ENCODE peak calls at places on chromosomes 1 and 21, in ten cellular contexts. D is B cell, Q is AG09319, X is osteocyte, N is Calu3, M is prostate gland, F is BE2C, H is PC-3, R is lower lobe of right lung, Y is endothelial cell. G is an unnamed sample.

GRCh38 chr1:21139601-21140000 is 37.1 kb downstream of the EIF4G3 start:
- DNase-seq in D (no peak), Q (no peak), X (no peak), N (no peak), M (no peak), F (peak), H (no peak), R (no peak), Y (no peak), G (no peak)

GRCh38 chr1:108893141-108893530 is 16.4 kb downstream of the GPSM2 start:
- DNase-seq in D (no peak), Q (no peak), X (no peak), N (no peak), M (no peak), F (no peak), H (peak), R (no peak), Y (no peak), G (no peak)

GRCh38 chr1:163178628-163179027 is 24.1 kb downstream of the RGS5 start:
- DNase-seq in D (no peak), Q (no peak), X (no peak), N (no peak), M (no peak), F (no peak), H (no peak), R (no peak), Y (no peak), G (no peak)

GRCh38 chr1:11534846-11535245 is 55.9 kb downstream of the DISP3 start:
- DNase-seq in D (no peak), Q (no peak), X (no peak), N (no peak), M (no peak), F (no peak), H (no peak), R (no peak), Y (no peak), G (no peak)

GRCh38 chr1:12204140-12204539 is 25.7 kb upstream of the VPS13D start:
- DNase-seq in D (no peak), Q (no peak), X (no peak), N (no peak), M (no peak), F (no peak), H (no peak), R (no peak), Y (no peak), G (peak)

GRCh38 chr1:206590025-206590834 is 22.0 kb downstream of the EIF2D start:
- DNase-seq in D (peak), Q (no peak), X (no peak), N (peak), M (no peak), F (no peak), H (peak), R (no peak), Y (no peak), G (peak)

GRCh38 chr21:33036430-33037162 is 10.9 kb downstream of the OLIG2 start:
- DNase-seq in D (no peak), Q (no peak), X (no peak), N (no peak), M (no peak), F (no peak), H (peak), R (peak), Y (no peak), G (no peak)

GRCh38 chr1:206472454-206472853 is 2.2 kb downstream of the IKBKE start:
- DNase-seq in D (no peak), Q (peak), X (no peak), N (peak), M (no peak), F (no peak), H (no peak), R (peak), Y (peak), G (no peak)

GRCh38 chr1:228367798-228368791 is 38.5 kb downstream of the TRIM11 start:
- DNase-seq in D (no peak), Q (no peak), X (no peak), N (peak), M (no peak), F (peak), H (peak), R (peak), Y (no peak), G (no peak)

GRCh38 chr21:35824136-35824535 is 236.2 kb downstream of the SETD4 start:
- DNase-seq in D (no peak), Q (no peak), X (no peak), N (no peak), M (no peak), F (no peak), H (no peak), R (no peak), Y (no peak), G (no peak)

GRCh38 chr1:248695451-248696132 is 7.0 kb downstream of the OR14I1 start:
- DNase-seq in D (no peak), Q (no peak), X (no peak), N (no peak), M (no peak), F (no peak), H (peak), R (no peak), Y (no peak), G (no peak)

GRCh38 chr1:74767490-74767889 is 34.5 kb downstream of the TYW3 start:
- DNase-seq in D (no peak), Q (no peak), X (no peak), N (peak), M (no peak), F (peak), H (peak), R (no peak), Y (peak), G (no peak)

GRCh38 chr1:164704954-164705353 is 146.0 kb downstream of the PBX1 start:
- DNase-seq in D (no peak), Q (no peak), X (no peak), N (no peak), M (no peak), F (peak), H (no peak), R (no peak), Y (peak), G (no peak)

GRCh38 chr1:235953801-235954200 is 87.1 kb upstream of the LYST start:
- DNase-seq in D (no peak), Q (no peak), X (no peak), N (no peak), M (no peak), F (no peak), H (peak), R (no peak), Y (no peak), G (no peak)

GRCh38 chr1:167553136-167554027 is at the start of gene CREG1:
- DNase-seq in D (peak), Q (peak), X (peak), N (peak), M (peak), F (peak), H (peak), R (peak), Y (peak), G (peak)
- TF ChIP-seq CTCF in D (no peak), Q (no peak), X (no peak), N (no peak), M (peak), F (no peak), H (no peak), R (no peak), Y (no peak), G (no peak)

GRCh38 chr1:117033149-117033548 is 27.0 kb upstream of the TTF2 start:
- DNase-seq in D (no peak), Q (no peak), X (no peak), N (no peak), M (no peak), F (no peak), H (no peak), R (no peak), Y (no peak), G (no peak)

GRCh38 chr1:117034791-117035290 is 25.3 kb upstream of the TTF2 start:
- DNase-seq in D (no peak), Q (no peak), X (no peak), N (no peak), M (no peak), F (no peak), H (no peak), R (no peak), Y (no peak), G (no peak)

GRCh38 chr1:117037802-117038201 is 22.3 kb upstream of the TTF2 start:
- DNase-seq in D (no peak), Q (no peak), X (no peak), N (no peak), M (no peak), F (no peak), H (no peak), R (no peak), Y (no peak), G (no peak)

GRCh38 chr1:117038236-117038635 is 21.9 kb upstream of the TTF2 start:
- DNase-seq in D (no peak), Q (no peak), X (no peak), N (no peak), M (no peak), F (no peak), H (no peak), R (no peak), Y (no peak), G (no peak)

DNA sequence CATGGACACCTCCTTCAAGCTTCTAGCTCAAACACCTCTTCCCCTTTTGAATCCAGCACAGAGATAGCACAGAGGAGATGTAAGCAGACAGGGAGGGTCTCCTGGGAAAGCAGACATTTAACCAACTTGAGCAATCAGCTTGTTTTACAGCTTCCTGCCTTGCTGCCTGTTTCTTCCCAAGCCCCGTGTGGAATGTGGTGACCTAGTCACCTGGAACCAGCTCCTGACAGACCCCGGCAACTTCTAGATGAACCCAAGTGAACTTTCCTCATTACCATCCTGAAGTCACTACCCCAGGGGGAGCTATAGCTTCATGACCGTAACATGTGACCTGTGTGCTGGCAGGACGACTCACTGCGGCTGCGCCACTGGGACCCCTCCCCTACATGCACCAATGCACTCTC is 24.1 kb upstream of the TTF2 start:
- DNase-seq in D (no peak), Q (no peak), X (no peak), N (no peak), M (no peak), F (no peak), H (no peak), R (no peak), Y (no peak), G (no peak)
- TF ChIP-seq CTCF in D (no peak), Q (no peak), X (no peak), N (no peak), M (no peak), F (no peak), H (no peak), R (no peak), Y (no peak), G (no peak)

GRCh38 chr1:156124557-156125483 is 10.3 kb downstream of the LMNA start:
- DNase-seq in D (no peak), Q (no peak), X (no peak), N (peak), M (peak), F (no peak), H (peak), R (peak), Y (no peak), G (no peak)

GRCh38 chr1:156128749-156129682 is 14.5 kb downstream of the LMNA start:
- DNase-seq in D (no peak), Q (no peak), X (no peak), N (no peak), M (no peak), F (no peak), H (peak), R (no peak), Y (no peak), G (no peak)

GRCh38 chr1:156123356-156124196 is 9.1 kb downstream of the LMNA start:
- DNase-seq in D (no peak), Q (peak), X (peak), N (peak), M (peak), F (peak), H (peak), R (peak), Y (peak), G (no peak)

GRCh38 chr1:156126701-156127534 is 12.4 kb downstream of the LMNA start:
- DNase-seq in D (peak), Q (no peak), X (no peak), N (peak), M (no peak), F (no peak), H (peak), R (peak), Y (no peak), G (no peak)

GRCh38 chr1:156126043-156126700 is 11.7 kb downstream of the LMNA start:
- DNase-seq in D (no peak), Q (peak), X (peak), N (peak), M (no peak), F (peak), H (peak), R (peak), Y (peak), G (no peak)
- TF ChIP-seq CTCF in D (peak), Q (peak), X (peak), N (peak), M (peak), F (peak), H (peak), R (peak), Y (peak), G (no peak)

DNA sequence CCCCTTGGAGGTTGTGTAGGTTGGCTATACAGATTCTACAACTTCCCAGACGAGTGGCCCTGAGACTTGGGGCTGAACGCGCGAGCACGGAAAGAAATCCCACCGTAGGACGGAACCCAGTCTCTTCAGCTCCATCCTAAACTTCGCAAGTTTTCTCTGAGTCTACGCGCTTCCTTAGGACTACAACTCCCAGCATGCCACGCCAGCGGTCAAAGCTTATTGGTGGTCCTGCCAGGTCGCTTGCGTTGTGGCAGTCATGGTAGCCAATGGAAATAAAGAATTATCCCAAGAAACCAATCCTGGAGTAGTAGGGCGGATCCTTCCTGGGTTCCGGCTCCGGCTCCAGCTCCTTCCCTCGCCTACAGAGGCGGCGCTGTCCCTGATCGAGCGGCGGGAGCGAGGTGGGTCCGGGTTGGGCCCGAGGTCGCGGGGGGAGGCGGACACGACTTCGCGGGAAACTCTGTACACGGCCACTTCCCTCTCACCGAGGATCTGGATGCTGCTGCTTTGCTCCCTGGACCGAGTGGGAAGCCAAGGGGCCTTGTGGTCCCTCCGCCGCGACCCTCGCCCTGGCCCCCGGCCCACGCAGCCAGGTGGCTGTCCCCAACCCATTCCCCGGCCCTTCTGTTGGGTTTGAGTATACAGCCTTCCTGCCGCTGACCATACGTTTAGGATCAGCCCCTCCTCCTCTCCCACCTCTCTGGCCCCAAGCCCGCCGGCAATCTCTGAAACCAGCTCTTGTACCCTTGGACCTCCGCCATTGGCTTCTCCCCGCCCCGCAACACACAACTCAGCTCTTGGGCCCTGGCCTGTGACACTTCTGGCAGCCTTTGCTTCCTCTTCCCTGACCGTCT is at the start of gene ZNF691:
- DNase-seq in D (peak), Q (peak), X (peak), N (peak), M (peak), F (peak), H (peak), R (peak), Y (peak), G (peak)
- TF ChIP-seq CTCF in D (peak), Q (peak), X (peak), N (no peak), M (peak), F (peak), H (peak), R (peak), Y (no peak), G (peak)

GRCh38 chr1:18373882-18374493 is 106.7 kb upstream of the KLHDC7A start:
- DNase-seq in D (no peak), Q (no peak), X (no peak), N (peak), M (no peak), F (peak), H (no peak), R (no peak), Y (peak), G (peak)
- TF ChIP-seq CTCF in D (no peak), Q (no peak), X (no peak), N (no peak), M (peak), F (peak), H (peak), R (peak), Y (peak), G (peak)

DNA sequence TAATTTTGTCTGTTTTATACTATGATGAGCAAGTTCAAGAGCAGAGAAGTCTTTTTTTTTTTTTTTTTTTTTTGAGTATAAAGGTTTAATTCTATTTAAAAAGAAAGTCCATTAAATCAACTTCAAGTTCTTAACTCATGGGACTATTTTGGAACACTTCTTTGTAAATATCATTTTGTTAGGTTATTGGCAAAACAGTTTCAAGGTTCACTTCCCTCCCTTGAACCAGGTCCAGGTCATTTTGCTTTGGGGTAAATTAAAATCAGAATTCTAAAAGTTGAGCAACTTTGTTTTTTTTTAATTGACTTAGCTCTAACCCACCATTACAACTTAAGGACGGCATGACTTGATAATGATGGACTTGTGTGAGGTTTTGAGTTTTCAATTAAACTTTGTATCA is 72.3 kb downstream of the WLS start:
- DNase-seq in D (no peak), Q (no peak), X (no peak), N (no peak), M (no peak), F (no peak), H (no peak), R (no peak), Y (no peak), G (no peak)
- TF ChIP-seq CTCF in D (no peak), Q (no peak), X (no peak), N (no peak), M (no peak), F (no peak), H (no peak), R (no peak), Y (no peak), G (no peak)

GRCh38 chr21:34661848-34662247 is 6.9 kb upstream of the CLIC6 start:
- DNase-seq in D (no peak), Q (no peak), X (no peak), N (no peak), M (no peak), F (no peak), H (no peak), R (no peak), Y (no peak), G (no peak)
- TF ChIP-seq CTCF in D (no peak), Q (no peak), X (no peak), N (no peak), M (no peak), F (no peak), H (no peak), R (no peak), Y (no peak), G (no peak)

GRCh38 chr1:156600733-156601121 is 552 bp downstream of the GPATCH4 start:
- DNase-seq in D (no peak), Q (no peak), X (no peak), N (no peak), M (no peak), F (no peak), H (no peak), R (no peak), Y (no peak), G (no peak)

GRCh38 chr1:156598125-156598524 is 3.2 kb downstream of the GPATCH4 start:
- DNase-seq in D (no peak), Q (no peak), X (no peak), N (no peak), M (no peak), F (no peak), H (no peak), R (no peak), Y (no peak), G (no peak)

GRCh38 chr1:156598731-156599432 is 2.4 kb downstream of the GPATCH4 start:
- DNase-seq in D (no peak), Q (no peak), X (no peak), N (no peak), M (no peak), F (no peak), H (no peak), R (no peak), Y (no peak), G (no peak)

GRCh38 chr1:156601122-156601830 is at the start of gene GPATCH4:
- DNase-seq in D (peak), Q (peak), X (peak), N (peak), M (peak), F (peak), H (peak), R (peak), Y (peak), G (peak)

GRCh38 chr1:156599811-156600210 is 1.5 kb downstream of the GPATCH4 start:
- DNase-seq in D (peak), Q (no peak), X (no peak), N (no peak), M (no peak), F (no peak), H (peak), R (no peak), Y (no peak), G (peak)
- TF ChIP-seq CTCF in D (peak), Q (no peak), X (no peak), N (no peak), M (no peak), F (peak), H (no peak), R (no peak), Y (peak), G (peak)

DNA sequence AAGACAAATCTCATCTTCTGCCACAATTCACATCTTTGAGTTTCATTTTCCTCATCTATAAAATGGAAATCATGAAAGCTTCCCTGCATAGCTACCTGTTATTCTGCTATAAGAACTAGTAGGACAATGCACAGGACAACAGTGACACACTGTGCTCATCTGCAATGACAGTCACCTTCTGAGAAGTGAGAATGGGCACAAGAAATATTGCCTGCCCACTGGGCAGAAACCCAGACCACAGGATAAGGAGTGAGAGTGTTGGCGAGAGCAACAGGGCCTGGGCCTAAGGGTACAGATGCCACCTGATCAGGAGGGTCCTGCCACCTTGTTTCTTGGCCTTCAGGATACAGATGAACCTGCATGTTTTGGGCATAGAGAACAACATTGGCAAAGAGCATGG is 23.2 kb upstream of the ARTN start:
- DNase-seq in D (no peak), Q (no peak), X (no peak), N (no peak), M (no peak), F (no peak), H (no peak), R (no peak), Y (no peak), G (no peak)
- TF ChIP-seq CTCF in D (no peak), Q (no peak), X (no peak), N (no peak), M (no peak), F (no peak), H (no peak), R (no peak), Y (no peak), G (no peak)